ENCODE peak calls at places on chromosomes 7 and 10, in nine cellular contexts. M is HS-5; Y is tibial artery; D is activated gamma-delta T cell treated with anti-CD3 and anti-CD28 coated beads, Interleukin-2, amount 50 U/mL, for 16 hours; Q is prostate gland; E is T-helper 9 cell; C is neural crest cell; A is activated CD4-positive, CD25-positive, alpha-beta regulatory T cell; S is NCI-H1092. W is an unnamed sample.

GRCh38 chr7:112654322-112655216 is 135.6 kb downstream of the TMEM168 start:
- DNase-seq in D (no peak), C (no peak), E (no peak), A (no peak), Q (no peak), M (no peak), Y (no peak), S (no peak), W (no peak)

GRCh38 chr10:88071814-88072380 is 208.5 kb downstream of the PTEN start:
- DNase-seq in Y (no peak), D (no peak), C (no peak), M (no peak), E (no peak), Q (no peak), A (no peak), S (no peak), W (no peak)

GRCh38 chr10:75977146-75977545 is 545.7 kb downstream of the LRMDA start:
- DNase-seq in C (no peak), A (no peak), E (no peak), M (no peak), S (no peak), Q (no peak), Y (no peak), D (no peak), W (no peak)

GRCh38 chr10:47243356-47243755 is 56.6 kb upstream of the GDF10 start:
- DNase-seq in E (no peak), S (no peak), C (no peak), D (no peak), Q (no peak), A (no peak), M (no peak), Y (no peak), W (no peak)

GRCh38 chr7:108094933-108095710 is 35.0 kb downstream of the LAMB4 start:
- DNase-seq in Q (peak; percentile 13), E (no peak), C (no peak), Y (peak; percentile 43), S (no peak), D (no peak), M (peak; percentile 24), A (no peak), W (peak; percentile 54)

GRCh38 chr7:70693690-70694356 is 438.1 kb upstream of the GALNT17 start:
- DNase-seq in A (no peak), D (peak; percentile 44), M (no peak), E (peak; percentile 79), Q (peak; percentile 74), S (peak; percentile 59), Y (peak; percentile 70), C (peak; percentile 63), W (no peak)

GRCh38 chr10:75265856-75266255 is 30.1 kb upstream of the COMTD1 start:
- DNase-seq in Y (no peak), M (no peak), S (no peak), A (no peak), Q (no peak), C (no peak), E (no peak), D (no peak), W (no peak)

GRCh38 chr7:11195502-11195901 is 221.8 kb downstream of the PHF14 start:
- DNase-seq in C (no peak), S (no peak), M (no peak), E (no peak), A (no peak), Y (no peak), Q (no peak), D (no peak), W (no peak)

GRCh38 chr10:7285545-7286322 is 125.1 kb downstream of the SFMBT2 start:
- DNase-seq in Y (no peak), D (no peak), Q (no peak), C (no peak), A (no peak), M (no peak), E (no peak), S (no peak), W (no peak)

GRCh38 chr10:72692897-72693598 is 1.1 kb downstream of the MCU start:
- DNase-seq in E (no peak), Q (no peak), C (peak; percentile 4), Y (no peak), A (no peak), S (no peak), M (no peak), D (no peak), W (no peak)

GRCh38 chr10:117000580-117000979 is 4.4 kb downstream of the SHTN1 start:
- DNase-seq in M (no peak), Q (no peak), A (no peak), Y (no peak), E (no peak), C (no peak), S (no peak), D (no peak), W (no peak)

GRCh38 chr10:47412177-47412730 is 28.2 kb upstream of the ZNF488 start:
- DNase-seq in E (no peak), C (no peak), Q (no peak), M (no peak), Y (no peak), D (no peak), S (no peak), A (no peak), W (no peak)

GRCh38 chr7:4209126-4209525 is 473.0 kb upstream of the FOXK1 start:
- DNase-seq in C (no peak), S (no peak), E (no peak), Q (no peak), D (no peak), M (no peak), A (no peak), Y (no peak), W (no peak)

GRCh38 chr7:33887576-33887975 is 17.8 kb upstream of the BMPER start:
- DNase-seq in Q (no peak), M (no peak), S (no peak), E (no peak), A (no peak), Y (no peak), D (no peak), C (no peak), W (no peak)

GRCh38 chr7:133124974-133125373 is 43.1 kb upstream of the CHCHD3 start:
- DNase-seq in C (no peak), A (no peak), D (no peak), S (no peak), Q (no peak), M (no peak), E (no peak), Y (no peak), W (no peak)

GRCh38 chr10:5959116-5959515 is 18.2 kb downstream of the IL15RA start:
- DNase-seq in C (no peak), A (no peak), M (no peak), S (no peak), E (no peak), Q (no peak), D (no peak), Y (no peak), W (no peak)

GRCh38 chr10:131427901-131428300 is 116.4 kb upstream of the TCERG1L start:
- DNase-seq in S (no peak), M (no peak), A (no peak), D (no peak), Q (no peak), Y (no peak), E (no peak), C (no peak), W (no peak)

GRCh38 chr10:88389456-88389855 is 193.7 kb downstream of the RNLS start:
- DNase-seq in Q (peak; percentile 39), Y (peak; percentile 23), A (no peak), M (peak; percentile 22), C (peak; percentile 18), D (no peak), E (no peak), S (peak; percentile 1), W (no peak)

GRCh38 chr10:89734616-89735015 is 33.2 kb downstream of the KIF20B start:
- DNase-seq in C (no peak), Q (no peak), Y (no peak), A (no peak), S (no peak), E (no peak), M (no peak), D (no peak), W (no peak)